ENCODE peak calls at places on chromosomes 11 and 22, in six cellular contexts. N is suprapubic skin; E is neural crest cell; Y is stimulated activated naive CD8-positive, alpha-beta T cell treated with anti-CD3 and anti-CD28 coated beads, Interleukin-15, Interleukin-2, amounts not matched to agents 100 U/mL and 50 U/mL, for 24 hours; P is astrocyte of the hippocampus; C is occipital lobe. V is an unnamed sample.

GRCh38 chr11:129790131-129790530 is 25.5 kb upstream of the TMEM45B start:
- DNase-seq in N (no peak), E (no peak), Y (no peak), P (no peak), C (no peak), V (no peak)

GRCh38 chr11:122665882-122666281 is 10.4 kb downstream of the UBASH3B start:
- DNase-seq in N (no peak), E (no peak), Y (no peak), P (peak; percentile 45), C (no peak), V (no peak)

GRCh38 chr22:23675502-23676415 is 15.1 kb upstream of the RGL4 start:
- DNase-seq in N (peak; percentile 46), E (no peak), Y (no peak), P (no peak), C (no peak), V (no peak)

GRCh38 chr22:30183861-30184278 is 62.7 kb downstream of the LIF start:
- DNase-seq in N (no peak), E (no peak), Y (no peak), P (no peak), C (no peak), V (no peak)

GRCh38 chr11:124863137-124863825 is 2.0 kb upstream of the ROBO3 start:
- DNase-seq in N (no peak), E (no peak), Y (no peak), P (peak; percentile 46), C (no peak), V (peak; percentile 44)

GRCh38 chr11:26556582-26556981 is 15.5 kb downstream of the MUC15 start:
- DNase-seq in N (no peak), E (no peak), Y (no peak), P (no peak), C (no peak), V (no peak)

GRCh38 chr22:29816128-29816527 is 21.9 kb downstream of the ASCC2 start:
- DNase-seq in N (no peak), E (no peak), Y (no peak), P (no peak), C (no peak), V (no peak)

GRCh38 chr22:49012695-49013094 is 815.0 kb downstream of the BRD1 start:
- DNase-seq in N (no peak), E (no peak), Y (no peak), P (no peak), C (no peak), V (peak; percentile 43)

GRCh38 chr22:29702931-29703594 is 16.7 kb upstream of the CABP7 start:
- DNase-seq in N (peak; percentile 62), E (no peak), Y (no peak), P (peak; percentile 38), C (no peak), V (peak; percentile 94)

GRCh38 chr22:38657248-38657909 is 941 bp downstream of the CBY1 start:
- DNase-seq in N (no peak), E (no peak), Y (peak; percentile 60), P (peak; percentile 43), C (no peak), V (peak; percentile 74)

GRCh38 chr11:15968461-15969130 is 387.8 kb downstream of the SOX6 start:
- DNase-seq in N (no peak), E (peak; percentile 5), Y (no peak), P (peak; percentile 35), C (no peak), V (peak; percentile 87)

GRCh38 chr11:130070109-130070828 is 575 bp downstream of the APLP2 start:
- DNase-seq in N (peak; percentile 70), E (peak; percentile 37), Y (peak; percentile 59), P (peak; percentile 69), C (peak; percentile 43), V (peak; percentile 77)